ENCODE peak calls at places on chromosomes 5 and 9, in nine cellular contexts. W is GM23338, F is HCT116, P is GM12878, J is transverse colon, H is spleen, X is K562, N is endothelial cell of umbilical vein, L is sigmoid colon. Z is an unnamed sample.

GRCh38 chr5:151786468-151786867 is 14.7 kb downstream of the G3BP1 start:
- DNase-seq in W (no peak), F (no peak), P (no peak), J (no peak), H (no peak), X (no peak), N (no peak), L (no peak), Z (no peak)

GRCh38 chr9:130565792-130566191 is 13.6 kb upstream of the FUBP3 start:
- DNase-seq in W (no peak), F (no peak), P (no peak), J (no peak), H (peak), X (no peak), N (no peak), L (no peak), Z (no peak)

GRCh38 chr5:129079496-129079895 is 15.1 kb upstream of the ISOC1 start:
- DNase-seq in W (no peak), F (no peak), P (no peak), J (no peak), H (no peak), X (no peak), N (no peak), L (no peak), Z (no peak)

GRCh38 chr9:130243015-130243881 is 22.3 kb upstream of the HMCN2 start:
- DNase-seq in W (peak), F (peak), P (peak), J (peak), H (peak), X (peak), N (peak), L (peak), Z (peak)

GRCh38 chr5:113112435-113112834 is 135.8 kb downstream of the DCP2 start:
- DNase-seq in W (no peak), F (no peak), P (no peak), J (no peak), H (no peak), X (no peak), N (peak), L (no peak), Z (no peak)

GRCh38 chr9:109683521-109683920 is 96.5 kb upstream of the PALM2AKAP2 start:
- DNase-seq in W (no peak), F (no peak), P (no peak), J (no peak), H (no peak), X (no peak), N (no peak), L (no peak), Z (no peak)

GRCh38 chr9:127183814-127184582 is 61.6 kb upstream of the ANGPTL2 start:
- DNase-seq in W (no peak), F (no peak), P (peak), J (peak), H (peak), X (no peak), N (peak), L (peak), Z (no peak)

GRCh38 chr5:112228672-112229071 is 190.4 kb downstream of the EPB41L4A start:
- DNase-seq in W (peak), F (peak), P (no peak), J (peak), H (no peak), X (no peak), N (peak), L (peak), Z (peak)

GRCh38 chr5:109927639-109928038 is 237.9 kb downstream of the MAN2A1 start:
- DNase-seq in W (no peak), F (no peak), P (no peak), J (no peak), H (no peak), X (no peak), N (no peak), L (no peak), Z (no peak)

GRCh38 chr9:28779240-28779639 is 1206.0 kb upstream of the C9orf72 start:
- DNase-seq in W (no peak), F (no peak), P (no peak), J (no peak), H (no peak), X (no peak), N (no peak), L (no peak), Z (no peak)

GRCh38 chr9:122374885-122375420 is 4.1 kb downstream of the PTGS1 start:
- DNase-seq in W (peak), F (no peak), P (no peak), J (peak), H (peak), X (peak), N (peak), L (peak), Z (peak)

GRCh38 chr9:19788614-19789271 is at the start of gene SLC24A2:
- DNase-seq in W (peak), F (no peak), P (no peak), J (no peak), H (no peak), X (no peak), N (no peak), L (no peak), Z (no peak)

GRCh38 chr5:178784391-178784790 is 53.9 kb upstream of the ZNF354A start:
- DNase-seq in W (no peak), F (no peak), P (no peak), J (no peak), H (no peak), X (no peak), N (no peak), L (no peak), Z (no peak)

GRCh38 chr5:2746642-2747041 is 4.8 kb downstream of the IRX2 start:
- DNase-seq in W (peak), F (no peak), P (no peak), J (no peak), H (no peak), X (no peak), N (no peak), L (no peak), Z (no peak)

GRCh38 chr9:38047301-38048251 is 21.5 kb downstream of the SHB start:
- DNase-seq in W (peak), F (peak), P (no peak), J (peak), H (no peak), X (peak), N (peak), L (peak), Z (peak)

GRCh38 chr9:37408933-37409710 is 13.4 kb upstream of the GRHPR start:
- DNase-seq in W (no peak), F (no peak), P (peak), J (peak), H (peak), X (no peak), N (no peak), L (no peak), Z (no peak)

GRCh38 chr5:95861221-95861857 is 38.8 kb upstream of the GLRX start:
- DNase-seq in W (no peak), F (peak), P (no peak), J (peak), H (no peak), X (no peak), N (peak), L (peak), Z (peak)

GRCh38 chr9:87601175-87601574 is 103.5 kb downstream of the DAPK1 start:
- DNase-seq in W (no peak), F (no peak), P (no peak), J (peak), H (peak), X (no peak), N (no peak), L (peak), Z (no peak)

GRCh38 chr5:159874308-159874707 is 42.0 kb upstream of the ADRA1B start:
- DNase-seq in W (no peak), F (no peak), P (no peak), J (no peak), H (no peak), X (no peak), N (no peak), L (no peak), Z (no peak)

GRCh38 chr5:171367424-171368370 is 20.0 kb upstream of the NPM1 start:
- DNase-seq in W (no peak), F (no peak), P (no peak), J (no peak), H (peak), X (no peak), N (no peak), L (no peak), Z (no peak)

GRCh38 chr5:133240425-133241091 is 188.7 kb downstream of the HSPA4 start:
- DNase-seq in W (no peak), F (peak), P (peak), J (no peak), H (peak), X (peak), N (peak), L (no peak), Z (no peak)

GRCh38 chr5:15598294-15598902 is 98.4 kb downstream of the FBXL7 start:
- DNase-seq in W (peak), F (no peak), P (no peak), J (no peak), H (no peak), X (peak), N (no peak), L (no peak), Z (no peak)

GRCh38 chr5:58412932-58413331 is 47.0 kb downstream of the PLK2 start:
- DNase-seq in W (no peak), F (no peak), P (no peak), J (no peak), H (no peak), X (no peak), N (no peak), L (no peak), Z (no peak)

GRCh38 chr5:149267241-149267973 is 4.3 kb upstream of the AFAP1L1 start:
- DNase-seq in W (no peak), F (no peak), P (no peak), J (no peak), H (no peak), X (no peak), N (no peak), L (no peak), Z (no peak)

GRCh38 chr5:82664711-82665110 is 386.6 kb upstream of the RPS23 start:
- DNase-seq in W (no peak), F (no peak), P (no peak), J (no peak), H (no peak), X (no peak), N (no peak), L (no peak), Z (no peak)

GRCh38 chr5:82659114-82659513 is 381.0 kb upstream of the RPS23 start:
- DNase-seq in W (no peak), F (no peak), P (no peak), J (no peak), H (no peak), X (no peak), N (no peak), L (no peak), Z (no peak)

GRCh38 chr5:82661462-82661861 is 383.3 kb upstream of the RPS23 start:
- DNase-seq in W (no peak), F (no peak), P (no peak), J (no peak), H (no peak), X (no peak), N (no peak), L (no peak), Z (no peak)

GRCh38 chr5:82661933-82662332 is 383.8 kb upstream of the RPS23 start:
- DNase-seq in W (no peak), F (no peak), P (no peak), J (no peak), H (no peak), X (no peak), N (no peak), L (no peak), Z (no peak)

DNA sequence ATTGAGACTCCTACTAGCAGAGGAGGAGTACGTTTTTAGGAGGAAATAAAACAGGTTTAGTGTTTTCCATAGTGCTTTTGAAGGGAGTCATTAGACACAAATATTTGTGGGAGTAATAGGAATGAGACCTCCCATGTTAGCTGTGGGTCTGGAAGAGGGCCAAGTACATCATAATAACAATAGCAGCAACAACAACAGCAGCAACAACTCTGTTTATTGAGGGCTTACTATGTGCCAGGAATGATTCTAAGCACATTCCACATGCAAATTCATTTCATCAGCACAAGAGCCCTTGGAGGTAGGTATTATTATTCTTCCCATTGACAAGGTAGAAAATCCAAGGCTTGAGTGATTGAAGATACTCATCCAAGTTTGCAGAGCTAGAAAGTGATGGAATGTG is 384.2 kb upstream of the RPS23 start:
- DNase-seq in W (peak), F (no peak), P (no peak), J (no peak), H (no peak), X (no peak), N (no peak), L (no peak), Z (no peak)
- H3K27ac ChIP-seq in W (peak), F (no peak), P (no peak), J (no peak), H (no peak), X (no peak), N (no peak), L (no peak), Z (no peak)

GRCh38 chr9:137967280-137967943 is 89.8 kb downstream of the CACNA1B start:
- DNase-seq in W (no peak), F (no peak), P (no peak), J (no peak), H (peak), X (no peak), N (no peak), L (peak), Z (no peak)
- H3K4me3 ChIP-seq in W (no peak), F (no peak), P (no peak), J (no peak), H (no peak), X (no peak), N (no peak), L (no peak), Z (no peak)

GRCh38 chr5:168647083-168647482 is 67.9 kb upstream of the PANK3 start:
- DNase-seq in W (no peak), F (no peak), P (no peak), J (no peak), H (no peak), X (no peak), N (no peak), L (no peak), Z (no peak)
- TF ChIP-seq POLR2AphosphoS5 in W (no peak), F (no peak), P (no peak), J (no peak), H (no peak), X (no peak), N (no peak), L (no peak), Z (no peak)

DNA sequence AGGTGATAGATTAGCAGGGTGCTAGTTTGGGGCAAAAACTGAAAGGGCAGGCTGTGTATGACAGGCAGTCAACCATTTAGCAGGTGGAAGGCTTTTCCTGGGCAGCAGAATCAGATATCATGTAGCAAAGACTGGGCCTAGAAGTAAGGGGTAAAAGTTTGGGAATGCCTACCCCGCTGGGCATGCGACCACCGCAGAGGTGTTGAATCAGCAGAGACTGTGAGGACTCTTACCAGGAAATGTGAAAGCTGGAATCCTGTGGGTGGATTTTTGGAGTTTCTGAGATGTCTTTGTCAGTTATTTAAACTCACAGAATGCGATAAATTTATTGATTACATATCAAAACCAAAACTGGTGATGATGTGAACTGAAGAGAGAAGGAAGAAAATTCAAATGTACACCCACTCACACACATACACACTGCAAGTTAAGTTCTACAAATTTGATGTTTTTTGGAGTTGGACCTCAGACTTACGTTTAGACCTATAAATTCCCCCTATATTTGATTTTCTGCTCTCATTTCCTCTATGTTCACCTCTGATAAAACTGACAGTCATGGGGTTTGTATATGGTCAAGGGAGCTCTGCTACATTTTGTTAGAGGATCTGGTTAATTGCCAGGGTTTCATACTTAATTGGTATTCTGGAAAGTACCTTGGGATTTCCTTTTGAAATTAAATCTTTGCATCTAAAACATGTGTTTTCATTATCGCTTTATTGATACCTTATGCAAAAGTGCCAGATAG is 333.6 kb downstream of the CSNK1G3 start:
- DNase-seq in W (no peak), F (no peak), P (no peak), J (no peak), H (no peak), X (no peak), N (no peak), L (no peak), Z (no peak)
- H3K27ac ChIP-seq in W (no peak), F (no peak), P (no peak), J (no peak), H (no peak), X (no peak), N (no peak), L (no peak), Z (no peak)

DNA sequence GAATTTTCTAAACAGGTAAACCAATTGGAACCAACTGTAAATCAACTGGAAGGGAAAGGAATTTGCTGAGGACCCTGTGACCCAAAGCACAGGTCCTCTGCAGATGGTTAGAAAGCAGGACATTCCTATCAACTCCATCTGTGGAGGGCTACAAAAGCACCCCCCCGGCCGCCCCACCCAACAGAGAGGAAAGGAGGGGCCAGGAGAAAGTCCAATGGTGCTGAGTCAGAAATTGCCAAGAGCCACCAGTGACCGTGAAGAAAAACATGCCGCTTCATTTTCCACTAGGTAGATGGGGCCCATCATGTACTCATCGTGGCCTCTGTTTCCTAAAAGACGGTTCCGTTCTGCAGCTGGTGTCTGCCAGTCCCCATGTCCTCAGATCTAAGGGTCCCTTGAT is 66.3 kb downstream of the RAPGEF1 start:
- DNase-seq in W (no peak), F (no peak), P (no peak), J (no peak), H (no peak), X (no peak), N (no peak), L (no peak), Z (no peak)
- H3K4me3 ChIP-seq in W (no peak), F (no peak), P (peak), J (no peak), H (no peak), X (no peak), N (no peak), L (no peak), Z (no peak)

GRCh38 chr5:56669534-56670483 is 145.5 kb upstream of the MAP3K1 start:
- DNase-seq in W (peak), F (no peak), P (peak), J (peak), H (peak), X (no peak), N (no peak), L (peak), Z (peak)
- TF ChIP-seq POLR2AphosphoS5 in W (no peak), F (no peak), P (no peak), J (no peak), H (peak), X (no peak), N (no peak), L (no peak), Z (peak)